ENCODE peak calls at places on chromosome 12, in five cellular contexts. H, B, R, J and S are unnamed samples.

GRCh38 chr12:10940389-10940788 is 1.3 kb upstream of the TAS2R14 start:
- DNase-seq in H (no peak), J (peak), R (no peak), B (no peak), S (no peak)

GRCh38 chr12:114342651-114343050 is 63.3 kb downstream of the TBX5 start:
- DNase-seq in J (no peak), B (no peak), H (no peak), R (no peak), S (no peak)

GRCh38 chr12:77133566-77133965 is 68.2 kb upstream of the E2F7 start:
- DNase-seq in B (peak), J (peak), H (peak), R (no peak), S (no peak)

GRCh38 chr12:68420225-68421008 is 88.3 kb upstream of the MDM1 start:
- DNase-seq in R (no peak), J (peak), H (no peak), B (no peak), S (no peak)

GRCh38 chr12:118055144-118055557 is 5.8 kb downstream of the WSB2 start:
- DNase-seq in J (peak), H (no peak), B (peak), R (no peak), S (peak)

GRCh38 chr12:8011331-8011730 is 21.2 kb upstream of the FOXJ2 start:
- DNase-seq in R (no peak), J (peak), B (no peak), H (no peak), S (no peak)

GRCh38 chr12:75665216-75665615 is 153.8 kb upstream of the KRR1 start:
- DNase-seq in H (no peak), R (no peak), J (no peak), B (no peak), S (no peak)

GRCh38 chr12:112855375-112855774 is 51.4 kb upstream of the OAS1 start:
- DNase-seq in J (no peak), R (peak), H (no peak), B (no peak), S (no peak)

GRCh38 chr12:3432176-3432742 is 58.7 kb upstream of the PRMT8 start:
- DNase-seq in R (no peak), B (peak), J (peak), H (no peak), S (no peak)

GRCh38 chr12:113257564-113257963 is 36.3 kb downstream of the TPCN1 start:
- DNase-seq in B (no peak), H (no peak), R (no peak), J (no peak), S (no peak)

GRCh38 chr12:14913381-14913781 is 25.0 kb downstream of the ERP27 start:
- DNase-seq in R (peak), H (no peak), B (peak), J (peak), S (no peak)

GRCh38 chr12:114500775-114501473 is 95.0 kb upstream of the TBX5 start:
- DNase-seq in J (no peak), R (no peak), H (no peak), B (no peak), S (no peak)

GRCh38 chr12:54765652-54766051 is 88.7 kb upstream of the MUCL1 start:
- DNase-seq in J (no peak), H (no peak), B (no peak), R (no peak), S (no peak)

GRCh38 chr12:114001731-114002340 is 35.7 kb upstream of the RBM19 start:
- DNase-seq in J (no peak), H (no peak), R (no peak), B (no peak), S (no peak)

GRCh38 chr12:117028254-117028653 is 71.0 kb downstream of the TESC start:
- DNase-seq in R (no peak), H (no peak), J (no peak), B (no peak), S (no peak)

GRCh38 chr12:70031046-70031445 is 206.0 kb downstream of the MYRFL start:
- DNase-seq in J (no peak), H (no peak), R (no peak), B (no peak), S (no peak)

GRCh38 chr12:21675096-21675495 is 17.5 kb upstream of the LDHB start:
- DNase-seq in H (no peak), J (no peak), B (no peak), R (no peak), S (no peak)

GRCh38 chr12:57637364-57637763 is 4.4 kb upstream of the B4GALNT1 start:
- DNase-seq in J (no peak), B (no peak), R (no peak), H (no peak), S (no peak)

GRCh38 chr12:27645671-27646070 is 50.6 kb upstream of the REP15 start:
- DNase-seq in H (no peak), B (no peak), R (no peak), J (no peak), S (no peak)

GRCh38 chr12:43028826-43029225 is 439.3 kb upstream of the PRICKLE1 start:
- DNase-seq in J (no peak), H (no peak), B (no peak), R (no peak), S (no peak)

GRCh38 chr12:109563291-109564284 is 9.7 kb downstream of the MMAB start:
- DNase-seq in B (no peak), R (no peak), H (no peak), J (no peak), S (no peak)

GRCh38 chr12:108565976-108566375 is 3.6 kb downstream of the ISCU start:
- DNase-seq in H (no peak), B (peak), J (peak), R (peak), S (peak)

GRCh38 chr12:79421236-79421740 is 269.5 kb downstream of the PAWR start:
- DNase-seq in B (no peak), R (no peak), H (no peak), J (no peak), S (no peak)

GRCh38 chr12:124177276-124177950 is 117.5 kb upstream of the RFLNA start:
- DNase-seq in R (no peak), B (no peak), J (no peak), H (no peak), S (no peak)

GRCh38 chr12:108333898-108334699 is 5.0 kb downstream of the CMKLR1 start:
- DNase-seq in H (no peak), J (peak), B (no peak), R (no peak), S (no peak)

GRCh38 chr12:80352476-80352875 is 91.6 kb upstream of the PTPRQ start:
- DNase-seq in B (no peak), J (no peak), H (no peak), R (no peak), S (no peak)

GRCh38 chr12:92702754-92703679 is at the start of gene PLEKHG7:
- DNase-seq in H (no peak), B (peak), R (no peak), J (no peak), S (no peak)

GRCh38 chr12:75478395-75478794 is 2.2 kb upstream of the GLIPR1 start:
- DNase-seq in H (no peak), J (peak), R (no peak), B (no peak), S (peak)

GRCh38 chr12:104604995-104605675 is 148.4 kb downstream of the CHST11 start:
- DNase-seq in R (peak), H (no peak), J (no peak), B (no peak), S (no peak)

GRCh38 chr12:108305520-108305919 is 33.6 kb downstream of the CMKLR1 start:
- DNase-seq in J (peak), R (no peak), B (peak), H (no peak), S (no peak)

GRCh38 chr12:27922591-27923139 is 49.9 kb downstream of the PTHLH start:
- DNase-seq in H (no peak), J (peak), R (no peak), B (no peak), S (no peak)

GRCh38 chr12:18430425-18431048 is 169.2 kb downstream of the PIK3C2G start:
- DNase-seq in H (peak), B (peak), J (peak), R (peak), S (no peak)

GRCh38 chr12:81141220-81141619 is 63.3 kb downstream of the ACSS3 start:
- DNase-seq in R (no peak), J (no peak), B (no peak), H (no peak), S (no peak)

GRCh38 chr12:3137814-3138445 is 60.8 kb downstream of the TSPAN9 start:
- DNase-seq in J (no peak), R (no peak), H (no peak), B (no peak), S (no peak)

GRCh38 chr12:29072631-29073030 is 76.4 kb upstream of the FAR2 start:
- DNase-seq in R (no peak), J (no peak), B (no peak), H (no peak), S (no peak)

GRCh38 chr12:7832059-7832696 is 40.5 kb downstream of the SLC2A14 start:
- DNase-seq in H (no peak), B (no peak), J (peak), R (peak), S (peak)